ENCODE peak calls at places on chromosome 12, in seven cellular contexts. One of them, this sample, is unnamed.

GRCh38 chr12:67669925-67670631 is 21.5 kb downstream of the DYRK2 start:
- DNase-seq in right atrium auricular region: no peak
- DNase-seq in uterus: no peak
- DNase-seq in CD8-positive, alpha-beta T cell: no peak
- DNase-seq in Peyer's patch: no peak
- DNase-seq in thoracic aorta: no peak
- DNase-seq in effector memory CD4-positive, alpha-beta T cell: no peak
- DNase-seq in this sample: no peak

GRCh38 chr12:52362118-52362726 is 5.1 kb downstream of the KRT85 start:
- DNase-seq in effector memory CD4-positive, alpha-beta T cell: no peak
- DNase-seq in CD8-positive, alpha-beta T cell: no peak
- DNase-seq in right atrium auricular region: no peak
- DNase-seq in uterus: no peak
- DNase-seq in Peyer's patch: no peak
- DNase-seq in thoracic aorta: no peak
- DNase-seq in this sample: no peak

GRCh38 chr12:114936148-114937099 is 252.4 kb upstream of the TBX3 start:
- DNase-seq in Peyer's patch: no peak
- DNase-seq in thoracic aorta: no peak
- DNase-seq in CD8-positive, alpha-beta T cell: no peak
- DNase-seq in right atrium auricular region: no peak
- DNase-seq in uterus: no peak
- DNase-seq in effector memory CD4-positive, alpha-beta T cell: no peak
- DNase-seq in this sample: no peak

GRCh38 chr12:93242154-93242958 is 135.4 kb upstream of the NUDT4 start:
- DNase-seq in thoracic aorta: no peak
- DNase-seq in right atrium auricular region: no peak
- DNase-seq in uterus: no peak
- DNase-seq in CD8-positive, alpha-beta T cell: no peak
- DNase-seq in effector memory CD4-positive, alpha-beta T cell: no peak
- DNase-seq in Peyer's patch: no peak
- DNase-seq in this sample: no peak

GRCh38 chr12:43586646-43587245 is 34.7 kb upstream of the ADAMTS20 start:
- DNase-seq in right atrium auricular region: no peak
- DNase-seq in uterus: no peak
- DNase-seq in CD8-positive, alpha-beta T cell: no peak
- DNase-seq in Peyer's patch: no peak
- DNase-seq in thoracic aorta: no peak
- DNase-seq in effector memory CD4-positive, alpha-beta T cell: no peak
- DNase-seq in this sample: no peak

GRCh38 chr12:7995266-7995963 is 37.1 kb upstream of the FOXJ2 start:
- DNase-seq in uterus: peak; percentile 79
- DNase-seq in thoracic aorta: peak; percentile 67
- DNase-seq in CD8-positive, alpha-beta T cell: peak; percentile 68
- DNase-seq in right atrium auricular region: peak; percentile 90
- DNase-seq in Peyer's patch: peak; percentile 87
- DNase-seq in effector memory CD4-positive, alpha-beta T cell: peak; percentile 63
- DNase-seq in this sample: peak; percentile 84

GRCh38 chr12:120922279-120922678 is 18.1 kb upstream of the SPPL3 start:
- DNase-seq in thoracic aorta: no peak
- DNase-seq in Peyer's patch: no peak
- DNase-seq in effector memory CD4-positive, alpha-beta T cell: no peak
- DNase-seq in uterus: no peak
- DNase-seq in right atrium auricular region: no peak
- DNase-seq in CD8-positive, alpha-beta T cell: no peak
- DNase-seq in this sample: no peak

GRCh38 chr12:105523164-105524057 is 192.9 kb downstream of the C12orf75 start:
- DNase-seq in CD8-positive, alpha-beta T cell: no peak
- DNase-seq in thoracic aorta: peak; percentile 61
- DNase-seq in uterus: peak; percentile 75
- DNase-seq in right atrium auricular region: peak; percentile 82
- DNase-seq in Peyer's patch: no peak
- DNase-seq in effector memory CD4-positive, alpha-beta T cell: no peak
- DNase-seq in this sample: peak; percentile 76

GRCh38 chr12:132812631-132813305 is 15.9 kb downstream of the GOLGA3 start:
- DNase-seq in effector memory CD4-positive, alpha-beta T cell: no peak
- DNase-seq in Peyer's patch: no peak
- DNase-seq in thoracic aorta: no peak
- DNase-seq in uterus: no peak
- DNase-seq in CD8-positive, alpha-beta T cell: no peak
- DNase-seq in right atrium auricular region: no peak
- DNase-seq in this sample: no peak

GRCh38 chr12:6076340-6076739 is 48.1 kb downstream of the VWF start:
- DNase-seq in thoracic aorta: no peak
- DNase-seq in CD8-positive, alpha-beta T cell: no peak
- DNase-seq in effector memory CD4-positive, alpha-beta T cell: no peak
- DNase-seq in right atrium auricular region: no peak
- DNase-seq in Peyer's patch: no peak
- DNase-seq in uterus: no peak
- DNase-seq in this sample: no peak

GRCh38 chr12:6074394-6074793 is 50.1 kb downstream of the VWF start:
- DNase-seq in thoracic aorta: no peak
- DNase-seq in effector memory CD4-positive, alpha-beta T cell: no peak
- DNase-seq in right atrium auricular region: no peak
- DNase-seq in CD8-positive, alpha-beta T cell: peak; percentile 16
- DNase-seq in Peyer's patch: no peak
- DNase-seq in uterus: no peak
- DNase-seq in this sample: no peak

GRCh38 chr12:6073426-6073825 is 51.0 kb downstream of the VWF start:
- DNase-seq in thoracic aorta: no peak
- DNase-seq in CD8-positive, alpha-beta T cell: no peak
- DNase-seq in Peyer's patch: no peak
- DNase-seq in uterus: no peak
- DNase-seq in right atrium auricular region: no peak
- DNase-seq in effector memory CD4-positive, alpha-beta T cell: no peak
- DNase-seq in this sample: no peak

GRCh38 chr12:6076776-6077700 is 47.4 kb downstream of the VWF start:
- DNase-seq in uterus: no peak
- DNase-seq in thoracic aorta: no peak
- DNase-seq in Peyer's patch: no peak
- DNase-seq in CD8-positive, alpha-beta T cell: no peak
- DNase-seq in effector memory CD4-positive, alpha-beta T cell: no peak
- DNase-seq in right atrium auricular region: no peak
- DNase-seq in this sample: no peak

GRCh38 chr12:6074979-6075585 is 49.4 kb downstream of the VWF start:
- DNase-seq in thoracic aorta: no peak
- DNase-seq in Peyer's patch: peak; percentile 17
- DNase-seq in effector memory CD4-positive, alpha-beta T cell: no peak
- DNase-seq in uterus: no peak
- DNase-seq in CD8-positive, alpha-beta T cell: no peak
- DNase-seq in right atrium auricular region: peak; percentile 72
- DNase-seq in this sample: peak; percentile 69
- H3K4me1 ChIP-seq in thoracic aorta: no peaks in the 10 kb centered on the region
- H3K4me1 ChIP-seq in Peyer's patch: peaks cover 6% of the 10 kb centered on the region
- H3K4me1 ChIP-seq in effector memory CD4-positive, alpha-beta T cell: peaks cover 15% of the 10 kb centered on the region
- H3K4me1 ChIP-seq in uterus: peaks cover 6% of the 10 kb centered on the region
- H3K4me1 ChIP-seq in CD8-positive, alpha-beta T cell: peaks cover 20% of the 10 kb centered on the region
- H3K4me1 ChIP-seq in right atrium auricular region: peaks cover 36% of the 10 kb centered on the region
- H3K4me1 ChIP-seq in this sample: peaks cover 7% of the 10 kb centered on the region

GRCh38 chr12:29611906-29612305 is 114.4 kb upstream of the OVCH1 start:
- DNase-seq in CD8-positive, alpha-beta T cell: no peak
- DNase-seq in effector memory CD4-positive, alpha-beta T cell: no peak
- DNase-seq in thoracic aorta: peak; percentile 17
- DNase-seq in right atrium auricular region: no peak
- DNase-seq in Peyer's patch: no peak
- DNase-seq in uterus: no peak
- DNase-seq in this sample: no peak

GRCh38 chr12:29614926-29615325 is 117.4 kb upstream of the OVCH1 start:
- DNase-seq in CD8-positive, alpha-beta T cell: no peak
- DNase-seq in right atrium auricular region: no peak
- DNase-seq in effector memory CD4-positive, alpha-beta T cell: no peak
- DNase-seq in Peyer's patch: no peak
- DNase-seq in uterus: no peak
- DNase-seq in thoracic aorta: no peak
- DNase-seq in this sample: no peak

GRCh38 chr12:29620030-29620429 is 122.5 kb upstream of the OVCH1 start:
- DNase-seq in thoracic aorta: no peak
- DNase-seq in uterus: no peak
- DNase-seq in CD8-positive, alpha-beta T cell: no peak
- DNase-seq in effector memory CD4-positive, alpha-beta T cell: no peak
- DNase-seq in Peyer's patch: no peak
- DNase-seq in right atrium auricular region: no peak
- DNase-seq in this sample: no peak

GRCh38 chr12:29612912-29613311 is 115.4 kb upstream of the OVCH1 start:
- DNase-seq in right atrium auricular region: no peak
- DNase-seq in effector memory CD4-positive, alpha-beta T cell: no peak
- DNase-seq in uterus: no peak
- DNase-seq in CD8-positive, alpha-beta T cell: no peak
- DNase-seq in thoracic aorta: no peak
- DNase-seq in Peyer's patch: no peak
- DNase-seq in this sample: no peak

GRCh38 chr12:29616664-29617409 is 119.4 kb upstream of the OVCH1 start:
- DNase-seq in uterus: no peak
- DNase-seq in Peyer's patch: no peak
- DNase-seq in right atrium auricular region: no peak
- DNase-seq in effector memory CD4-positive, alpha-beta T cell: no peak
- DNase-seq in thoracic aorta: no peak
- DNase-seq in CD8-positive, alpha-beta T cell: no peak
- DNase-seq in this sample: no peak
- H3K27ac ChIP-seq in uterus: no peak overlapping the region
- H3K27ac ChIP-seq in Peyer's patch: no peak overlapping the region
- H3K27ac ChIP-seq in right atrium auricular region: no peak overlapping the region
- H3K27ac ChIP-seq in effector memory CD4-positive, alpha-beta T cell: no peak overlapping the region
- H3K27ac ChIP-seq in thoracic aorta: no peak overlapping the region
- H3K27ac ChIP-seq in CD8-positive, alpha-beta T cell: no peak overlapping the region
- H3K27ac ChIP-seq in this sample: no peak overlapping the region

GRCh38 chr12:46365951-46366379 is 6.6 kb downstream of the SLC38A2 start:
- DNase-seq in effector memory CD4-positive, alpha-beta T cell: no peak
- DNase-seq in uterus: no peak
- DNase-seq in thoracic aorta: no peak
- DNase-seq in CD8-positive, alpha-beta T cell: no peak
- DNase-seq in Peyer's patch: no peak
- DNase-seq in right atrium auricular region: no peak
- DNase-seq in this sample: no peak
- H3K4me1 ChIP-seq in effector memory CD4-positive, alpha-beta T cell: peaks cover 34% of the 10 kb centered on the region
- H3K4me1 ChIP-seq in uterus: peaks cover 11% of the 10 kb centered on the region
- H3K4me1 ChIP-seq in thoracic aorta: peaks cover 60% of the 10 kb centered on the region
- H3K4me1 ChIP-seq in CD8-positive, alpha-beta T cell: peaks cover 75% of the 10 kb centered on the region
- H3K4me1 ChIP-seq in Peyer's patch: peaks cover 7% of the 10 kb centered on the region
- H3K4me1 ChIP-seq in right atrium auricular region: peaks cover 95% of the 10 kb centered on the region
- H3K4me1 ChIP-seq in this sample: peaks cover 56% of the 10 kb centered on the region

DNA sequence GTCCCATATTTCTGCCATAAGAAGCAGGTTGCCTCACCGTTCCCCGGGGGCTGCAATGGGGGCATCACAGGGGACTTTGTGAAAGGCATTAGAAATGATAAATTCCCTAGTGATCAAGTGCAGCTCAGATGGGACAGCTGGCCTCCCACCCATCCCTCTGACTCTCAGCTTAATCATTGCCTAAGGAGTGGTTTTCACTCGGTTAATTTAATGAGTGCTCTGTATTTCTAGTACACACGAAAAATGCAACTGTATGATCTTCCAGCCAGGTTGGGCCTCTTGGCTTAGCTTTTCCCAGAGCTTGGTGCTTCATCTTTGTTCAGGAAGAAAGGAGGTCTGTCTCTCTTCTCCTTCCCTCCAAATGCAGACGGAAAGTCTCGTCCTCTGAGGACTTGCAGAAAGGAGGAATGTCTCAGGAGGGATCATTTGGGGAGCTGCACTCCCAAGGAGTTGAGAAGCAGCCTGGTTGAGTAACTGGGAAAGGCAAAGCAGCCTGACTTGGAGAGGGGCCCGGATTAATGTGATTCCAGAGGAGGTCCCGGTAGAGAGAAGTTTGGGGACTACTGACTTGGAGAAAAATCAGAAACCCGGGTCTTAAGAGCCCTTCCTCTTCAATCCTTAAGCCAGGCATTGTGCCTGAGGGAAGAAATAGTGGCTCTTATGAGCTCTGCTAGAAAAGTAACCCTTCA is 7.2 kb downstream of the CD9 start:
- DNase-seq in uterus: no peak
- DNase-seq in thoracic aorta: no peak
- DNase-seq in CD8-positive, alpha-beta T cell: no peak
- DNase-seq in Peyer's patch: no peak
- DNase-seq in effector memory CD4-positive, alpha-beta T cell: no peak
- DNase-seq in right atrium auricular region: no peak
- DNase-seq in this sample: no peak
- H3K27ac ChIP-seq in uterus: peak overlapping the region; percentile 95
- H3K27ac ChIP-seq in thoracic aorta: peak overlapping the region; percentile 97
- H3K27ac ChIP-seq in CD8-positive, alpha-beta T cell: no peak overlapping the region
- H3K27ac ChIP-seq in Peyer's patch: peak overlapping the region; percentile 97
- H3K27ac ChIP-seq in effector memory CD4-positive, alpha-beta T cell: no peak overlapping the region
- H3K27ac ChIP-seq in right atrium auricular region: peak overlapping the region; percentile 92
- H3K27ac ChIP-seq in this sample: peak overlapping the region; percentile 58

DNA sequence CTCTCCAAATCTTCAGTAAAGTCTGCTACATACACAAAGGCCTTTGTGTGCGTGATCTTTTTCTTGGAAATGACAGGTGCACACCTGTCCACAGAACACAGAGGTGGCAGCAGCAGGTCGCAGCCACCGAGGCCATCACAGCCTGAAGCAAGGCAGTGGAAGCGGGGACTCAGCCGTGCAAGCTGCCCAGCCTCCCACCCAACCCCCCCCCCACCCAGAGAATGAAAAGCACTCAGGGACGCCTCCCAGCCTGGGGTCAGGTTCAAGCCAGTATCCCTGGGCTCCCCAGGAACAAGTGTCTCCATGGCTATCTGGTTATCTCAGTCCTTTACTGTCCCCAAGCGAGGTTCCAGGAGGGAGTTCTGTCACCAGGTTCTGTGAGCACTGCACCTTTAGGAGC is 31.2 kb upstream of the TSPAN9 start:
- DNase-seq in CD8-positive, alpha-beta T cell: no peak
- DNase-seq in right atrium auricular region: no peak
- DNase-seq in Peyer's patch: no peak
- DNase-seq in effector memory CD4-positive, alpha-beta T cell: no peak
- DNase-seq in thoracic aorta: no peak
- DNase-seq in uterus: no peak
- DNase-seq in this sample: no peak
- H3K4me1 ChIP-seq in CD8-positive, alpha-beta T cell: no peaks in the 10 kb centered on the region
- H3K4me1 ChIP-seq in right atrium auricular region: peaks cover 40% of the 10 kb centered on the region
- H3K4me1 ChIP-seq in Peyer's patch: no peaks in the 10 kb centered on the region
- H3K4me1 ChIP-seq in effector memory CD4-positive, alpha-beta T cell: no peaks in the 10 kb centered on the region
- H3K4me1 ChIP-seq in thoracic aorta: peaks cover 4% of the 10 kb centered on the region
- H3K4me1 ChIP-seq in uterus: no peaks in the 10 kb centered on the region
- H3K4me1 ChIP-seq in this sample: peaks cover 3% of the 10 kb centered on the region

DNA sequence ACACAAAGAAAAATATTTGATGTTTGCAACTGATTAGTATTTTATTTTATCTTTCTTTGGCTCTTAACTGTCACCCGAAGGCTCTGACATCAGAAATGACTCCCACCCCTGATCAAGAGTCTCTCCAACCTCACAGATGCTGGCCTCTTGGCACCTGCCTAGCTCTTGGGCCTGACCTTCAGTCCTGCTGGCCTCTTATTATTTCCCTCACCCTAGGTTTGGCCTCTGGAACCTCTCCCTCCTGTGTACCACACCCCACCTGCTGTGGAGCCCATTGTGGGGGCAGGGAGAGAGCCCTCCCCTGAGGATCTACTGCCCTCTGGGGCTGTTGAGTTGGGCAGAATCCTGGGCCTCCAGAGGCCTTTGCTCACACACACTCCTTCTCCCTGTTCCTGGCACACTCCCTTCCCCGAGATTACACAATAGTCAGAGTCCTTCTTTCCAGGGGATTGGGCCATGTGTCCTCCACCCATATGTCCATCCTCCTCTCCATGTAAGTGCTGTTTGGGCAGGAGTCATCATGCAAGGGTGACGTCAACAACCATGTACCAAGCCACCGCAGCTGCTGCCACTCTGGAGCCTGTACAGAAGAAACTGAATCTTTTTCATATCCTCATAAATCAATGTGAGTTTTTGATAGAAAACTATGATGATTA is 124.3 kb downstream of the RASSF9 start:
- DNase-seq in Peyer's patch: no peak
- DNase-seq in uterus: peak; percentile 36
- DNase-seq in thoracic aorta: peak; percentile 5
- DNase-seq in effector memory CD4-positive, alpha-beta T cell: no peak
- DNase-seq in right atrium auricular region: peak; percentile 89
- DNase-seq in CD8-positive, alpha-beta T cell: no peak
- DNase-seq in this sample: peak; percentile 21
- H3K27ac ChIP-seq in Peyer's patch: no peak overlapping the region
- H3K27ac ChIP-seq in uterus: peak overlapping the region; percentile 12
- H3K27ac ChIP-seq in thoracic aorta: peak overlapping the region; percentile 47
- H3K27ac ChIP-seq in effector memory CD4-positive, alpha-beta T cell: no peak overlapping the region
- H3K27ac ChIP-seq in right atrium auricular region: no peak overlapping the region
- H3K27ac ChIP-seq in CD8-positive, alpha-beta T cell: no peak overlapping the region
- H3K27ac ChIP-seq in this sample: no peak overlapping the region

This sample was measured in left lung.